ENCODE peak calls at places on chromosomes 16 and 17, in ten cellular contexts. Z is dermis microvascular lymphatic vessel endothelial cell; S is iris pigment epithelial cell; D is amniotic stem cell; E is stimulated activated CD8-positive, alpha-beta memory T cell treated with anti-CD3 and anti-CD28 coated beads, Interleukin-12 subunit alpha, Interleukin-12 subunit beta, amount 100 ng/mL, for 4 hours; U is HCT116; J is NCI-H1092; Y is GM04504; A is CD8-positive, alpha-beta memory T cell; L is progenitor cell of endocrine pancreas. I is an unnamed sample.

GRCh38 chr17:52011070-52011469 is 147.4 kb downstream of the CA10 start:
- DNase-seq in J (no peak), D (no peak), Z (no peak), A (no peak), L (no peak), E (no peak), S (no peak), Y (no peak), U (no peak), I (no peak)

GRCh38 chr17:36920032-36921000 is 17.0 kb upstream of the LHX1 start:
- DNase-seq in E (no peak), D (no peak), J (no peak), Z (no peak), L (no peak), Y (no peak), A (no peak), S (peak), U (peak), I (no peak)

GRCh38 chr16:88655053-88655732 is 4.3 kb upstream of the CYBA start:
- DNase-seq in E (no peak), D (no peak), A (no peak), Z (no peak), L (no peak), J (no peak), U (no peak), Y (no peak), S (no peak), I (no peak)

GRCh38 chr17:3801792-3802191 is 804 bp upstream of the ITGAE start:
- DNase-seq in S (no peak), Z (no peak), A (no peak), E (no peak), J (no peak), Y (no peak), U (no peak), L (no peak), D (no peak), I (no peak)

GRCh38 chr17:80477647-80478478 is 1.5 kb upstream of the NPTX1 start:
- DNase-seq in S (peak), U (no peak), Z (no peak), Y (no peak), D (peak), L (peak), J (peak), A (no peak), E (no peak), I (peak)

GRCh38 chr16:50721549-50722409 is 20.1 kb upstream of the CYLD start:
- DNase-seq in Y (no peak), L (no peak), S (no peak), U (no peak), J (no peak), D (no peak), Z (no peak), E (no peak), A (peak), I (no peak)

GRCh38 chr17:58391302-58391984 is 25.9 kb downstream of the RNF43 start:
- DNase-seq in L (no peak), S (peak), A (no peak), J (peak), U (peak), E (no peak), Y (no peak), D (no peak), Z (peak), I (peak)

GRCh38 chr17:64377769-64378282 is 12.8 kb downstream of the PECAM1 start:
- DNase-seq in A (no peak), L (no peak), J (no peak), D (no peak), S (peak), E (no peak), Z (peak), Y (no peak), U (no peak), I (peak)

GRCh38 chr17:44971776-44972483 is 3.8 kb upstream of the C1QL1 start:
- DNase-seq in L (no peak), E (peak), U (no peak), A (no peak), J (no peak), S (peak), D (no peak), Z (no peak), Y (no peak), I (no peak)

GRCh38 chr16:24045641-24046040 is 209.9 kb downstream of the PRKCB start:
- DNase-seq in L (peak), J (peak), A (no peak), U (no peak), D (no peak), Z (no peak), S (peak), E (no peak), Y (no peak), I (no peak)

GRCh38 chr16:28910046-28911031 is 14.7 kb downstream of the RABEP2 start:
- DNase-seq in D (no peak), S (peak), L (no peak), Y (no peak), J (peak), Z (no peak), E (no peak), A (no peak), U (peak), I (no peak)

GRCh38 chr17:68424861-68425260 is 32.4 kb downstream of the WIPI1 start:
- DNase-seq in Z (no peak), E (no peak), Y (no peak), L (no peak), A (no peak), S (no peak), U (no peak), J (no peak), D (no peak), I (no peak)

GRCh38 chr17:75346906-75347305 is 57.7 kb upstream of the SLC25A19 start:
- DNase-seq in L (no peak), D (no peak), J (no peak), Y (no peak), A (no peak), S (peak), E (no peak), U (no peak), Z (no peak), I (no peak)

GRCh38 chr16:50440531-50440930 is 71.7 kb upstream of the BRD7 start:
- DNase-seq in J (no peak), A (no peak), S (no peak), Z (no peak), U (no peak), L (no peak), E (no peak), Y (no peak), D (no peak), I (no peak)

GRCh38 chr16:56617212-56618085 is 8.1 kb upstream of the MT1E start:
- DNase-seq in L (peak), S (peak), Y (no peak), D (no peak), J (no peak), A (peak), E (no peak), Z (no peak), U (no peak), I (no peak)

GRCh38 chr17:57391076-57391825 is 134.9 kb downstream of the MSI2 start:
- DNase-seq in D (no peak), Z (no peak), J (no peak), Y (no peak), A (no peak), E (no peak), S (no peak), U (no peak), L (no peak), I (no peak)